ENCODE peak calls at places on chromosomes 5 and 9, in nine cellular contexts. C is activated naive CD8-positive, alpha-beta T cell treated with anti-CD3 and anti-CD28 coated beads, Interleukin-2, amount 50 U/mL, for 24 hours; W is astrocyte of the cerebellum; F is iris pigment epithelial cell; T is NCI-H187; R is choroid plexus epithelial cell; N is GM13976; U is GM23248; K is cerebellum. L is an unnamed sample.
A peak's percentile ranks its signal among the peaks of the same experiment; 100 is the strongest.

GRCh38 chr9:92664394-92665152 is 5.4 kb downstream of the IPPK start:
- DNase-seq in T (no peak), K (no peak), N (peak; percentile 72), R (peak; percentile 30), U (peak; percentile 54), F (no peak), W (no peak), C (peak; percentile 16), L (no peak)

GRCh38 chr5:72242796-72243475 is 77.1 kb downstream of the MRPS27 start:
- DNase-seq in K (peak; percentile 50), F (peak; percentile 33), T (no peak), R (no peak), C (no peak), W (no peak), U (no peak), N (no peak), L (no peak)

GRCh38 chr5:27140831-27141230 is 102.4 kb upstream of the CDH9 start:
- DNase-seq in K (no peak), F (peak; percentile 45), T (no peak), N (no peak), C (no peak), W (peak; percentile 13), R (peak; percentile 51), U (peak; percentile 1), L (no peak)

GRCh38 chr5:175741556-175741955 is 83.7 kb downstream of the HRH2 start:
- DNase-seq in R (no peak), F (no peak), U (no peak), W (no peak), K (no peak), N (no peak), T (no peak), C (no peak), L (no peak)

GRCh38 chr5:176519810-176520720 is 17.1 kb downstream of the RNF44 start:
- DNase-seq in W (no peak), U (no peak), C (no peak), R (no peak), K (no peak), N (no peak), F (no peak), T (no peak), L (no peak)

GRCh38 chr5:51398875-51399635 is 15.8 kb downstream of the ISL1 start:
- DNase-seq in R (no peak), K (no peak), F (no peak), C (no peak), U (no peak), N (no peak), T (no peak), W (no peak), L (no peak)

GRCh38 chr5:176320577-176320976 is 41.0 kb downstream of the KIAA1191 start:
- DNase-seq in F (no peak), T (no peak), K (no peak), N (no peak), W (no peak), R (no peak), U (no peak), C (no peak), L (no peak)

GRCh38 chr5:159631001-159631400 is 285.3 kb upstream of the ADRA1B start:
- DNase-seq in T (no peak), W (no peak), R (no peak), C (no peak), K (no peak), F (no peak), U (no peak), N (no peak), L (no peak)

GRCh38 chr9:110835404-110835803 is 166.8 kb downstream of the MUSK start:
- DNase-seq in W (peak; percentile 79), C (no peak), T (no peak), N (no peak), R (peak; percentile 86), U (peak; percentile 85), F (peak; percentile 87), K (no peak), L (peak; percentile 95)

GRCh38 chr9:35285731-35286130 is 123.9 kb downstream of the UNC13B start:
- DNase-seq in W (peak; percentile 64), F (peak; percentile 43), N (no peak), C (no peak), K (no peak), T (no peak), R (peak; percentile 54), U (no peak), L (peak; percentile 60)

GRCh38 chr9:123990427-123990826 is 21.1 kb upstream of the LHX2 start:
- DNase-seq in F (no peak), U (no peak), C (no peak), N (no peak), W (no peak), T (no peak), K (no peak), R (no peak), L (no peak)

GRCh38 chr5:172293054-172293744 is 9.6 kb upstream of the UBTD2 start:
- DNase-seq in W (peak; percentile 47), K (peak; percentile 81), R (peak; percentile 82), C (peak; percentile 58), T (peak; percentile 14), F (peak; percentile 67), N (peak; percentile 70), U (peak; percentile 89), L (peak; percentile 77)

GRCh38 chr5:74009502-74009901 is 383.5 kb downstream of the ARHGEF28 start:
- DNase-seq in F (peak; percentile 12), U (peak; percentile 12), K (no peak), C (no peak), W (no peak), T (no peak), N (no peak), R (no peak), L (no peak)

GRCh38 chr5:2719332-2719731 is 32.1 kb downstream of the IRX2 start:
- DNase-seq in F (no peak), N (no peak), C (no peak), R (no peak), W (no peak), T (no peak), U (no peak), K (no peak), L (no peak)

GRCh38 chr9:101674165-101674564 is 64.3 kb downstream of the GRIN3A start:
- DNase-seq in R (no peak), N (no peak), C (no peak), T (no peak), F (no peak), W (no peak), U (no peak), K (no peak), L (no peak)

GRCh38 chr5:40746703-40747102 is 9.1 kb downstream of the TTC33 start:
- DNase-seq in F (peak; percentile 61), W (no peak), R (peak; percentile 71), U (no peak), T (no peak), K (no peak), N (no peak), C (no peak), L (no peak)

GRCh38 chr5:100827481-100827889 is 75.6 kb downstream of the ST8SIA4 start:
- DNase-seq in U (peak; percentile 16), W (no peak), R (peak; percentile 4), N (no peak), C (no peak), F (peak; percentile 3), T (peak; percentile 40), K (no peak), L (no peak)

GRCh38 chr9:114504341-114505186 is 709 bp downstream of the WHRN start:
- DNase-seq in K (no peak), U (peak; percentile 76), T (peak; percentile 19), R (peak; percentile 40), F (peak; percentile 41), C (peak; percentile 37), W (no peak), N (peak; percentile 56), L (peak; percentile 29)

GRCh38 chr5:39080597-39081204 is 6.5 kb upstream of the RICTOR start:
- DNase-seq in U (peak; percentile 85), K (peak; percentile 51), R (peak; percentile 93), N (peak; percentile 46), W (no peak), T (no peak), F (peak; percentile 88), C (peak; percentile 36), L (peak; percentile 80)

GRCh38 chr5:134099288-134099872 is 15.1 kb upstream of the TCF7 start:
- DNase-seq in T (no peak), K (no peak), C (no peak), F (no peak), W (no peak), R (peak; percentile 23), N (peak; percentile 52), U (no peak), L (no peak)

GRCh38 chr9:76379494-76379893 is 14.7 kb downstream of the RFK start:
- DNase-seq in K (no peak), F (no peak), T (no peak), U (no peak), N (no peak), W (no peak), R (peak; percentile 46), C (no peak), L (no peak)

GRCh38 chr5:120546922-120547321 is 82.8 kb downstream of the PRR16 start:
- DNase-seq in K (no peak), R (no peak), W (no peak), F (no peak), N (no peak), U (no peak), T (no peak), C (no peak), L (no peak)

GRCh38 chr5:100623719-100624118 is 88.5 kb downstream of the FAM174A start:
- DNase-seq in U (peak; percentile 57), W (peak; percentile 31), C (no peak), R (peak; percentile 78), T (no peak), F (peak; percentile 50), N (no peak), K (no peak), L (peak; percentile 31)

GRCh38 chr9:114454652-114455051 is 50.6 kb downstream of the WHRN start:
- DNase-seq in R (no peak), T (no peak), W (no peak), N (no peak), K (no peak), C (no peak), F (no peak), U (no peak), L (no peak)

GRCh38 chr9:114953917-114954316 is 23.5 kb upstream of the TNFSF8 start:
- DNase-seq in C (no peak), T (no peak), F (peak; percentile 60), N (no peak), W (peak; percentile 74), K (no peak), U (peak; percentile 93), R (peak; percentile 68), L (peak; percentile 92)

GRCh38 chr9:124776952-124777645 is at the start of gene OLFML2A:
- DNase-seq in R (no peak), W (no peak), U (peak; percentile 50), C (peak; percentile 27), K (no peak), T (no peak), N (peak; percentile 72), F (no peak), L (no peak)

GRCh38 chr5:6328173-6328572 is 50.2 kb downstream of the MED10 start:
- DNase-seq in C (peak; percentile 5), R (peak; percentile 46), N (no peak), F (peak; percentile 11), U (peak; percentile 31), K (no peak), W (no peak), T (no peak), L (peak; percentile 11)

GRCh38 chr5:23412011-23412410 is 95.4 kb upstream of the PRDM9 start:
- DNase-seq in C (no peak), F (peak; percentile 26), R (no peak), U (no peak), K (no peak), T (no peak), N (no peak), W (no peak), L (no peak)

GRCh38 chr9:113998529-113999255 is 79.4 kb downstream of the AMBP start:
- DNase-seq in C (no peak), T (no peak), W (no peak), F (no peak), U (peak; percentile 21), N (no peak), K (no peak), R (peak; percentile 42), L (no peak)

GRCh38 chr9:121498487-121499176 is 1.0 kb downstream of the GGTA1 start:
- DNase-seq in K (no peak), R (peak; percentile 54), C (no peak), W (no peak), F (peak; percentile 65), T (no peak), N (peak; percentile 44), U (peak; percentile 76), L (peak; percentile 48)

GRCh38 chr5:45038366-45038987 is 229.7 kb downstream of the MRPS30 start:
- DNase-seq in U (peak; percentile 48), N (peak; percentile 15), R (peak; percentile 52), F (peak; percentile 24), K (peak; percentile 31), C (no peak), T (no peak), W (peak; percentile 23), L (peak; percentile 29)